ENCODE peak calls at places on chromosomes 3 and 15, in five cellular contexts. B is MG63, S is A549, R is PC-9, Q is lower lobe of right lung. I is an unnamed sample.

GRCh38 chr15:63246691-63247464 is 30.5 kb upstream of the APH1B start:
- DNase-seq in B (no peak), S (peak), R (peak), Q (no peak), I (peak)

GRCh38 chr15:76844096-76844495 is 61.0 kb downstream of the SCAPER start:
- DNase-seq in B (no peak), S (no peak), R (no peak), Q (no peak), I (no peak)

GRCh38 chr3:150078983-150079739 is 108.5 kb upstream of the PFN2 start:
- DNase-seq in B (peak), S (peak), R (no peak), Q (no peak), I (peak)

GRCh38 chr15:91926871-91927270 is 73.4 kb downstream of the SLCO3A1 start:
- DNase-seq in B (no peak), S (no peak), R (no peak), Q (no peak), I (peak)

GRCh38 chr3:153165211-153165815 is 3.3 kb downstream of the RAP2B start:
- DNase-seq in B (no peak), S (no peak), R (no peak), Q (no peak), I (peak)

GRCh38 chr15:43828061-43828657 is 1.4 kb downstream of the WDR76 start:
- DNase-seq in B (no peak), S (no peak), R (no peak), Q (no peak), I (peak)

GRCh38 chr15:63178034-63178433 is 11.4 kb upstream of the RAB8B start:
- DNase-seq in B (no peak), S (no peak), R (no peak), Q (no peak), I (peak)

GRCh38 chr3:39170461-39170860 is 17.1 kb upstream of the CSRNP1 start:
- DNase-seq in B (no peak), S (no peak), R (no peak), Q (no peak), I (no peak)

GRCh38 chr3:143464850-143465249 is 345.3 kb downstream of the CHST2 start:
- DNase-seq in B (peak), S (peak), R (no peak), Q (no peak), I (no peak)

GRCh38 chr15:87033056-87033455 is 953.4 kb downstream of the AGBL1 start:
- DNase-seq in B (no peak), S (peak), R (no peak), Q (no peak), I (no peak)

GRCh38 chr15:44130778-44131177 is 64.3 kb downstream of the FRMD5 start:
- DNase-seq in B (no peak), S (no peak), R (no peak), Q (no peak), I (no peak)

GRCh38 chr3:140794507-140794906 is 116.6 kb downstream of the TRIM42 start:
- DNase-seq in B (no peak), S (no peak), R (no peak), Q (no peak), I (no peak)

GRCh38 chr3:101703169-101703568 is 16.7 kb upstream of the RPL24 start:
- DNase-seq in B (no peak), S (peak), R (peak), Q (no peak), I (no peak)

GRCh38 chr3:149384911-149385321 is 7.5 kb upstream of the TM4SF1 start:
- DNase-seq in B (peak), S (peak), R (peak), Q (no peak), I (peak)

GRCh38 chr15:65986416-65986815 is 117.1 kb downstream of the RAB11A start:
- DNase-seq in B (no peak), S (no peak), R (no peak), Q (no peak), I (no peak)

GRCh38 chr3:70982274-70982673 is 601.3 kb downstream of the FOXP1 start:
- DNase-seq in B (no peak), S (no peak), R (no peak), Q (no peak), I (peak)

GRCh38 chr3:52270252-52270754 is 8.1 kb downstream of the WDR82 start:
- DNase-seq in B (no peak), S (no peak), R (no peak), Q (peak), I (peak)

GRCh38 chr15:85754993-85755392 is 39.7 kb downstream of the KLHL25 start:
- DNase-seq in B (no peak), S (no peak), R (no peak), Q (no peak), I (no peak)

GRCh38 chr3:129593595-129594339 is 12.7 kb downstream of the PLXND1 start:
- DNase-seq in B (no peak), S (no peak), R (no peak), Q (peak), I (peak)

GRCh38 chr3:130894873-130895330 is 1.0 kb downstream of the ATP2C1 start:
- DNase-seq in B (no peak), S (no peak), R (no peak), Q (no peak), I (no peak)

GRCh38 chr3:169618894-169619792 is 44.4 kb downstream of the MECOM start:
- DNase-seq in B (no peak), S (no peak), R (no peak), Q (no peak), I (no peak)

GRCh38 chr3:129182390-129183180 is 1.1 kb downstream of the CNBP start:
- DNase-seq in B (no peak), S (no peak), R (no peak), Q (no peak), I (peak)

GRCh38 chr3:99009851-99010250 is 108.4 kb upstream of the DCBLD2 start:
- DNase-seq in B (no peak), S (no peak), R (no peak), Q (no peak), I (no peak)

GRCh38 chr3:45554001-45554691 is 40.4 kb upstream of the LIMD1 start:
- DNase-seq in B (no peak), S (no peak), R (no peak), Q (no peak), I (peak)

GRCh38 chr3:40379674-40380306 is 7.2 kb upstream of the ENTPD3 start:
- DNase-seq in B (no peak), S (no peak), R (no peak), Q (no peak), I (peak)
- H3K4me3 ChIP-seq in B (no peak), S (no peak), R (no peak), Q (no peak), I (no peak)

GRCh38 chr15:82952156-82953081 is at the start of gene HOMER2:
- DNase-seq in B (peak), S (no peak), R (no peak), Q (peak), I (no peak)
- H3K4me3 ChIP-seq in B (peak), S (peak), R (peak), Q (peak), I (peak)

DNA sequence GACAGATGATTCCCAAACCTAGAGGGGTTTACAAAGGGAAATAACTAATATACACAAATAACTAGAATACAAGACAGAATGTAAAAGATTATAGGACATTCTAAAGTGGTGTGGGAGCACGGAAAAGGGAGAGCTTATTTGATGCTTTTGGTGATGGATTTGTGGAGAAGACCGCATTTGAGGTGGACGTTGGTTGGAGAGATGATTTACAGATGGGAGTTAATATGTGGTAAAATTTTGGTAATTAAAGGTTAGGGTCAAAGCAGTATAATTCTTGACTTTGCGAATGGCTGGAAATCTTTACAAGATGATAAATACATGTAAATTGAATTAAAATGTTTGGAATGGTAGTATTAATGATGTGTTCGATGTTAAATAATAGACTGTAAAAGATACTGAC is 1.2 kb downstream of the KNL1 start:
- DNase-seq in B (no peak), S (no peak), R (no peak), Q (no peak), I (no peak)
- H3K4me3 ChIP-seq in B (peak), S (peak), R (peak), Q (peak), I (peak)

DNA sequence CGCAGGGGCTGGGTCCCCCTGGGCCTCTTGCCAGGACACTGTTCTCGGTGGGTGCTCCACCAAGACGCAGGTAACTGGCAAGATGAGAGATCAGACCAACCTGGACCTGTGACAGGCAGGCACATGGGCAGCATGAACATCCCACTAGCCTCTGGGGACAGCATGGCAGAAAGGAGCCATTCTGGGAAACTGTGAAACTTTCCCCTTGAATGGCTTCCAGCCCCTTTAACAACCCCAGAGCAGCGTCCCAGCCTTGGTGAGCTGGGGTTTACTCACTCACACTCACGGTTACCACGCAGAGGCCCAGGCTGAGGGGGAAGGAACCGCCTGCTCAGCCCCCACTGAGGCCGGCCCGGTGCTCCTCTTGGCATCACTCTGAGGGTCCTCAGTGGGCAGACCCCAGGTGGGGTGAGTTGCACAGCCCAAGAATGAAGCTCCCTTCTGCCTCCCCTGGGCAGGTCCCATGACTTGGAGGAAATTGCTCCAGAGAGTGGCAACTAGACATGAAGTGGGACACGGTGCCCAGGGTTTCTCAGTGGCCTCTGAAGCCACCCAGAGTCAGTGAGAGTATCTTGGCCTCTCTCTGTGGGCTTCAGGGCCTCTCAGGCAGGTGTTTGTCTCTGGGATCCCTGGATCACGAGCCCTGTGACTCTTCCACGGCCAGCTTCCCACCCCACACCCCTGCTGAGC is 15.2 kb upstream of the SRP14 start:
- DNase-seq in B (no peak), S (no peak), R (no peak), Q (no peak), I (no peak)
- H3K4me3 ChIP-seq in B (no peak), S (no peak), R (no peak), Q (no peak), I (no peak)

DNA sequence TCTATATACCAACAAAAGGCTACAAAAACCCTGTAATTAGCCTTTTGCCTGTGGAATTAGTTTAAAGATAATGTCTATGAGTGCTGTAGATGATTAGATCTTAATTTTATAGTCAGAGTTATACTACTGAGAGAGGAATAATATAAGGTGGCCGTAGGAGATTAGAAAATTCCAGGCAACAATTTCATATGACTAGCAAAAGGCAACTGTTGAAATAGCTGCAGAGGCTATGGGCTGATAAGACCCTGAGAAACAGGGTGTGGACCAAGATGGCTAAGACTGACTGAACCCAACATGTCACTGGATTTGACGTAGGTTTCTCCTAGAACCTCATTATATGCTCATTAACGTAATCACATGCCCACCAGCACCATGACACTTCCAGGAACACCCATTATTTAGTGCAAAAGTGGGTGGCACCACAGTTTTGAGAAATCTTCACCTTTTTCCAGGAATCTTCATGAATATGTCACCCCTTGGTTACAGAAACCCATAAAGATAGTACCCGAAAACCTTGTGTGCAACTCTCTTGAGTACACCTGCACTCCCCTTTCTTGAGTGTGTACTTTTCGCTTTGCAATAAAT is 29.1 kb upstream of the SCG3 start:
- DNase-seq in B (no peak), S (no peak), R (no peak), Q (no peak), I (no peak)
- H3K4me3 ChIP-seq in B (no peak), S (no peak), R (no peak), Q (no peak), I (no peak)

GRCh38 chr3:171186383-171186782 is 159.9 kb upstream of the SLC2A2 start:
- DNase-seq in B (no peak), S (no peak), R (peak), Q (no peak), I (no peak)

GRCh38 chr3:171187706-171188290 is 161.3 kb upstream of the SLC2A2 start:
- DNase-seq in B (no peak), S (peak), R (peak), Q (no peak), I (peak)

GRCh38 chr3:171185359-171185758 is 158.8 kb upstream of the SLC2A2 start:
- DNase-seq in B (no peak), S (no peak), R (no peak), Q (no peak), I (no peak)

GRCh38 chr3:171185959-171186358 is 159.4 kb upstream of the SLC2A2 start:
- DNase-seq in B (no peak), S (no peak), R (no peak), Q (no peak), I (no peak)

GRCh38 chr3:171186817-171187216 is 160.3 kb upstream of the SLC2A2 start:
- DNase-seq in B (no peak), S (no peak), R (no peak), Q (no peak), I (no peak)
- H3K4me3 ChIP-seq in B (no peak), S (no peak), R (no peak), Q (no peak), I (no peak)

GRCh38 chr15:89662893-89663673 is 7.8 kb upstream of the KIF7 start:
- DNase-seq in B (peak), S (no peak), R (peak), Q (peak), I (peak)
- H3K4me3 ChIP-seq in B (peak), S (no peak), R (peak), Q (no peak), I (peak)

GRCh38 chr3:134803051-134803505 is 8.0 kb downstream of the EPHB1 start:
- DNase-seq in B (no peak), S (no peak), R (no peak), Q (no peak), I (no peak)
- H3K4me3 ChIP-seq in B (no peak), S (no peak), R (no peak), Q (no peak), I (no peak)

I was measured in fibroblast of villous mesenchyme.